ENCODE peak calls at places on chromosome 17, in five cellular contexts. G, K, Z, E and F are unnamed samples.

GRCh38 chr17:12536021-12536420 is 129.7 kb upstream of the MYOCD start:
- DNase-seq in G (no peak), K (no peak), Z (no peak), E (no peak), F (no peak)

GRCh38 chr17:28701987-28702751 is 9.5 kb downstream of the PROCA1 start:
- DNase-seq in G (no peak), K (no peak), Z (no peak), E (no peak), F (no peak)

GRCh38 chr17:76246080-76247066 is 6.1 kb upstream of the RNF157 start:
- DNase-seq in G (no peak), K (no peak), Z (no peak), E (no peak), F (no peak)

GRCh38 chr17:62179525-62180161 is 114.6 kb upstream of the MED13 start:
- DNase-seq in G (no peak), K (no peak), Z (no peak), E (no peak), F (no peak)

GRCh38 chr17:61118871-61119270 is 280.8 kb upstream of the TBX2 start:
- DNase-seq in G (no peak), K (no peak), Z (no peak), E (no peak), F (no peak)

GRCh38 chr17:65190467-65191095 is 53.4 kb downstream of the RGS9 start:
- DNase-seq in G (no peak), K (no peak), Z (no peak), E (no peak), F (no peak)

GRCh38 chr17:66466933-66467367 is 164.5 kb downstream of the PRKCA start:
- DNase-seq in G (no peak), K (peak), Z (no peak), E (no peak), F (no peak)

GRCh38 chr17:76562734-76563148 is 22.9 kb downstream of the PRCD start:
- DNase-seq in G (no peak), K (peak), Z (no peak), E (no peak), F (no peak)

GRCh38 chr17:27479838-27480237 is 23.6 kb downstream of the KSR1 start:
- DNase-seq in G (no peak), K (no peak), Z (no peak), E (no peak), F (no peak)

DNA sequence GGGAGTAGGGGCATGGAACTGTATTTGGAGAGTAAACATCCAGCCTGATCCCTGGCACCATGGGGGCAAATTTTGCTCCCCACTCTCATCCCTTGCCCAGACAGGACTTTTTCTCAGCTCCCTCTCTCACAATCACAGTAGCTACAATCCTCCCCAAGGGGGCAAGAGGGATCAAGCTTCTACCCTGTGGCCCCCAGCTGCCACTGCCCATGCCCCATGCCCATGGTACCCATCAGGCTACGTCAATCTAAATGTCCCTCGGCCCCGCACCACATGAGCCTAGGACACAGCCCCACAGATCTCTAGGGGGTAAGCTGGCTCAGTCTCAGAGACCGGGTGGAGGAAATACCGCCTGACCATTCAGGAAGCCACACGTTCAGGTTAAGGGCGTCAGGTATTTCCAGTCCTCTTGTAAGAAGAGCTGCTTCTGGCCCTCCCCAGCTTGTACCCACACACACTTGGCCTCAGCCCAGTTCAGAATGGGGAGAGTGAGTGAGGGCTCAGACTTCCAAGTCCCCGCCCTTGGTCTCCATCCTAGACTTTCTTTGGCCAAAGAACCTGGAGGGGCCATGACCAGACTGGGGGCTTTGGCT is 1.8 kb downstream of the CACNB1 start:
- DNase-seq in G (no peak), K (no peak), Z (no peak), E (peak), F (no peak)
- H3K4me3 ChIP-seq in G (peak), K (no peak), Z (no peak), E (peak), F (no peak)

GRCh38 chr17:59964455-59965328 is at the start of gene RNFT1:
- DNase-seq in G (peak), K (peak), Z (peak), E (peak), F (peak)
- H3K27ac ChIP-seq in G (peak), K (peak), Z (peak), E (peak), F (peak)

GRCh38 chr17:41665566-41666335 is 22.9 kb upstream of the EIF1 start:
- DNase-seq in G (peak), K (peak), Z (peak), E (peak), F (peak)

GRCh38 chr17:41664587-41665565 is 23.8 kb upstream of the EIF1 start:
- DNase-seq in G (no peak), K (no peak), Z (no peak), E (no peak), F (no peak)

GRCh38 chr17:41666336-41666680 is 22.4 kb upstream of the EIF1 start:
- DNase-seq in G (peak), K (peak), Z (no peak), E (peak), F (peak)

GRCh38 chr17:41667280-41668008 is 21.2 kb upstream of the EIF1 start:
- DNase-seq in G (no peak), K (no peak), Z (no peak), E (no peak), F (no peak)

GRCh38 chr17:41666708-41667279 is 21.9 kb upstream of the EIF1 start:
- DNase-seq in G (peak), K (peak), Z (peak), E (peak), F (peak)
- H3K4me3 ChIP-seq in G (peak), K (peak), Z (peak), E (peak), F (peak)

GRCh38 chr17:58339775-58340622 is 11.4 kb upstream of the TSPOAP1 start:
- DNase-seq in G (peak), K (no peak), Z (no peak), E (no peak), F (no peak)

GRCh38 chr17:58340623-58340876 is 11.5 kb downstream of the SUPT4H1 start:
- DNase-seq in G (no peak), K (no peak), Z (no peak), E (no peak), F (no peak)

GRCh38 chr17:58338454-58338841 is 9.9 kb upstream of the TSPOAP1 start:
- DNase-seq in G (no peak), K (no peak), Z (no peak), E (no peak), F (no peak)

GRCh38 chr17:58337600-58338453 is 9.2 kb upstream of the TSPOAP1 start:
- DNase-seq in G (peak), K (peak), Z (peak), E (peak), F (peak)

DNA sequence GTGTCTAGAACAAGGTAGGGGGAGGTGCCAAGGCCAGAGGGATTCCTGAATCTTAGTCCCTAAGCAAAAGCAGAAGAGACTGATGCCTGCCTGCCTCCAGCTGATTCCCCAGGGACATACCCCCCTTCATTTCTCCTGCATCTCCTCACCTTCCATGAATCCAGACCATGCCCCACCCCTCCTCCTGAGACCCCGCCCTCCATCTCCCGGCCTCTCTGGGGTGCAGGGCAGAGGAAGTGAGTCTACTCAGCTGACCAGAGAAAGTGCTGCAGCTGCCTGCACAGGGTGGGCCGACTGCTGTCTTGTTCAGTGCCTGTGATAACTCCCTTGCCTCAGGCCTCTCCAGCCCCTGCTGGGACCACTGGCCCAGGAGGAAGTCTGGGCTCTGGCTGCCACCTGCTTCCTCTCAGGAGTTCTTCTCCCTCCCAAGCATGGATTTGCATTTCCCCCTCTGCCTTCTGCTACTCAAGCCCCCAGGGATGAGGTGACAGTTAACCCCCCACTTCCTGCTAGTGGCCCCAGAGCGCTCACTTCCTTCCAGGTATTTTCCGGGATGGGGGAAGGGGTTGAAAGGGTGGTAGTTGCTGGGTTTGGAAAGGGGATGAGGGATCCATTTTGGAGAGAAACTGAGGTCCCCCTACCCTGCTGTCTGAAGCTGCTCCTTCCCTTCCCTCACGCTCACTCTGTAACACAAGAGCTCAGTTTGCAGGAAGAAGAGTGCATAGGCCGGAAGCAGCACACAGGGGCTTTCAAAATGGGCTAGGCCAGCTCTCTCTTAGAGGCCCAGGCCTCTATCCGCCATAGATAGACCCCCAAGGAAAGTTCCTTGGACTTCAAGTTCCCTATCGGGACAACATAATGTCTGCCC is 10.5 kb upstream of the TSPOAP1 start:
- DNase-seq in G (peak), K (no peak), Z (no peak), E (peak), F (peak)
- H3K27ac ChIP-seq in G (peak), K (peak), Z (peak), E (peak), F (peak)

GRCh38 chr17:8225813-8226535 is 15.6 kb upstream of the AURKB start:
- DNase-seq in G (peak), K (peak), Z (peak), E (peak), F (no peak)
- H3K4me3 ChIP-seq in G (no peak), K (peak), Z (peak), E (peak), F (no peak)

DNA sequence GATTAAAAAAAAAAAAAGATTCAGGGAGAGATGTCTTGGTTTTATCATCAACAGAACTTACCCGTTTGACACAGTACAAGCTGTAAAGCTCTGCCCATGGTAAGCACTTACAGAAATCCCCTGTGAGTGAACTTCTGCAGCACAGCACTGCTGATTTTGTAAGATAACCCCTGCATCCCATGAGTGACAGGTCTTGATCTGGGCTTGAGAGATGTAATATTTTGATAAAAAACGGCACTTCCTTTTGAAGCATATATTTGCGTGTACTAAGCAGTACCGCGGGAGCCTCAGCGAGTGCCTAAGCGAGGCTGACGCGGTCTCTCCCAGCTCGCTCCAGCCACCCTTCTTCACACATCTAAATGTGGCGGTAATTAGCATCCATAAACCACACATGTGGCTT is 50.5 kb downstream of the IKZF3 start:
- DNase-seq in G (no peak), K (no peak), Z (no peak), E (no peak), F (no peak)
- H3K27ac ChIP-seq in G (no peak), K (no peak), Z (no peak), E (no peak), F (no peak)

GRCh38 chr17:41499714-41500113 is 5.7 kb downstream of the KRT13 start:
- DNase-seq in G (no peak), K (no peak), Z (no peak), E (no peak), F (no peak)

GRCh38 chr17:41496803-41497484 is 7.2 kb upstream of the KRT36 start:
- DNase-seq in G (peak), K (no peak), Z (peak), E (peak), F (peak)

GRCh38 chr17:41503202-41503601 is 2.2 kb downstream of the KRT13 start:
- DNase-seq in G (no peak), K (peak), Z (no peak), E (no peak), F (no peak)

GRCh38 chr17:41498276-41498675 is 7.1 kb downstream of the KRT13 start:
- DNase-seq in G (peak), K (no peak), Z (no peak), E (no peak), F (no peak)

GRCh38 chr17:41500131-41500911 is 5.1 kb downstream of the KRT13 start:
- DNase-seq in G (no peak), K (no peak), Z (no peak), E (no peak), F (no peak)
- H3K4me3 ChIP-seq in G (no peak), K (no peak), Z (no peak), E (no peak), F (no peak)

DNA sequence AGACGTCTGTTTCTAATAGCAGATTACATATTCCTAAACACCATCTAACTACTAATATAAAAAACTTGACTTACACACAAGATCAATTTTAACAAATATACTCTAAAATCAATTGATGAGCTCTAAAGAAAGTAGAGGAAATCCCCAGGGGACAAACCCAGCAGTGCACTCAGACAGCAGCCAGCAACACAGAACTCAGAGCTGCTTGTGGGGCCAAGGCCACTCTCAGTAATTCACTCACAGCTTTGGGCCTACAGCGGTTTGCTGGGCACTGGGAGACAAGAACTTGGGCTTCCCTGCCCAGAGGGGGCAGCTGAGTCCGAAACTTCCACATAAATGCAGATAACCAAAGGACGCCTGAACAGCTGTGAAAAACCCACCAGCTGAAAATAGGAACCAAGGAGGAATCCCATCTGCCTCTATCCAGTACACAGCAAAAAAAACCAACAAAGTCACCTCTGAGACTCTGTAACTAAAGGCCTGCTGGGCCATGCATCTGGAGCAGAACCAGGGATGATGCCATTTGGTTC is 21.4 kb downstream of the NPLOC4 start:
- DNase-seq in G (no peak), K (no peak), Z (no peak), E (no peak), F (no peak)
- H3K27ac ChIP-seq in G (no peak), K (no peak), Z (no peak), E (peak), F (no peak)

DNA sequence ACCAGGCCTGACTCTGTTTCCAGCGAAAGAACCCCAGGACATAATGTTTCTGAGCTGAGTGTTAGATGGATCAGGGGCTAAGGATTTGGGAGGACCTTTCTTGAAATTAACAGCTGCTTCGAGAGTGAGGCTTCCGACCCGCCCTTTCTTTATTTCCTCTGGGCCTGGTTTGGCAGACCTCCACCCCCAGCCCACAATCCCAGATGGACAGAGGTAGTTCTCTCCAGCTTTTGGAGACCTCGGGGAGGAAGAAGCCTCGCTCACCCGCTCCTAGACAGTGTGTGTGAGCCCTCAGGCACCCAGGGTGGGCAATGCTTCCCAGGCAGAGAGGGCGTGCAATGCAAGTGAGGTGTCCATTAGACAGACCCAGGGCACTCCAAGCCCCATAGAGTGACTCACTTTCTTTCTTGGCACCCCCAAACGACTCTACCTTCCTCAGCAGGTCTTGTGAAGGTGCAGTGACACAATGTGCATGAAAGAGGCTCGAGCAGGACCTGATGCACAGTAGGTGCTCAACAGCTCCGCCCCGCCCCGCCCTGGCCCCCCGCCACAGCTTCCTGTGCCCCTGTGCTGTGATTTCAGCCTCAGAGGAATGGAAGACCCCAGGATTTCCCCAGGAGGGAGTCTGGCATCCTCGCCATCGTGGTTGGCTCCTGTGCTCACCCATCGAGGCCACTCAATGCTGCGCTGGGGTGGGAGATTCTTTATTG is 50.7 kb upstream of the TOB1 start:
- DNase-seq in G (no peak), K (no peak), Z (no peak), E (no peak), F (no peak)
- H3K4me3 ChIP-seq in G (no peak), K (no peak), Z (no peak), E (no peak), F (no peak)